ENCODE peak calls at places on chromosomes 3 and 15, in eight cellular contexts. One of them, this sample, is unnamed.

GRCh38 chr3:133464573-133464972 is 64.7 kb downstream of the BFSP2 start:
- DNase-seq in activated CD4-positive, alpha-beta T cell treated with anti-CD3 and anti-CD28 coated beads, Interleukin-2, amount 10 ng/mL, durations not matched to agents 7 days and 5 days: no peak
- DNase-seq in neural crest cell: no peak
- DNase-seq in heart left ventricle: no peak
- DNase-seq in GM12878: no peak
- DNase-seq in hypothalamus: no peak
- DNase-seq in H7: no peak
- DNase-seq in HEK293T: no peak
- DNase-seq in this sample: no peak

GRCh38 chr3:33115024-33115768 is 1.4 kb downstream of the CRTAP start:
- DNase-seq in activated CD4-positive, alpha-beta T cell treated with anti-CD3 and anti-CD28 coated beads, Interleukin-2, amount 10 ng/mL, durations not matched to agents 7 days and 5 days: no peak
- DNase-seq in neural crest cell: no peak
- DNase-seq in heart left ventricle: peak; percentile 63
- DNase-seq in GM12878: no peak
- DNase-seq in hypothalamus: peak; percentile 73
- DNase-seq in H7: no peak
- DNase-seq in HEK293T: peak; percentile 56
- DNase-seq in this sample: peak; percentile 28

GRCh38 chr3:28173831-28174230 is 67.6 kb upstream of the CMC1 start:
- DNase-seq in activated CD4-positive, alpha-beta T cell treated with anti-CD3 and anti-CD28 coated beads, Interleukin-2, amount 10 ng/mL, durations not matched to agents 7 days and 5 days: no peak
- DNase-seq in neural crest cell: no peak
- DNase-seq in heart left ventricle: no peak
- DNase-seq in GM12878: no peak
- DNase-seq in hypothalamus: no peak
- DNase-seq in H7: no peak
- DNase-seq in HEK293T: no peak
- DNase-seq in this sample: no peak

GRCh38 chr3:146781606-146782005 is 176.5 kb upstream of the PLSCR5 start:
- DNase-seq in activated CD4-positive, alpha-beta T cell treated with anti-CD3 and anti-CD28 coated beads, Interleukin-2, amount 10 ng/mL, durations not matched to agents 7 days and 5 days: no peak
- DNase-seq in neural crest cell: no peak
- DNase-seq in heart left ventricle: no peak
- DNase-seq in GM12878: no peak
- DNase-seq in hypothalamus: no peak
- DNase-seq in H7: no peak
- DNase-seq in HEK293T: no peak
- DNase-seq in this sample: no peak

GRCh38 chr3:15361494-15362214 is 29.3 kb upstream of the SH3BP5 start:
- DNase-seq in activated CD4-positive, alpha-beta T cell treated with anti-CD3 and anti-CD28 coated beads, Interleukin-2, amount 10 ng/mL, durations not matched to agents 7 days and 5 days: peak; percentile 31
- DNase-seq in neural crest cell: no peak
- DNase-seq in heart left ventricle: no peak
- DNase-seq in GM12878: peak; percentile 99
- DNase-seq in hypothalamus: no peak
- DNase-seq in H7: peak; percentile 33
- DNase-seq in HEK293T: no peak
- DNase-seq in this sample: no peak

GRCh38 chr15:45023659-45024320 is 795 bp downstream of the SORD start:
- DNase-seq in activated CD4-positive, alpha-beta T cell treated with anti-CD3 and anti-CD28 coated beads, Interleukin-2, amount 10 ng/mL, durations not matched to agents 7 days and 5 days: no peak
- DNase-seq in neural crest cell: no peak
- DNase-seq in heart left ventricle: no peak
- DNase-seq in GM12878: no peak
- DNase-seq in hypothalamus: no peak
- DNase-seq in H7: peak; percentile 19
- DNase-seq in HEK293T: no peak
- DNase-seq in this sample: no peak

GRCh38 chr3:114660124-114660523 is 366.3 kb downstream of the TIGIT start:
- DNase-seq in activated CD4-positive, alpha-beta T cell treated with anti-CD3 and anti-CD28 coated beads, Interleukin-2, amount 10 ng/mL, durations not matched to agents 7 days and 5 days: no peak
- DNase-seq in neural crest cell: no peak
- DNase-seq in heart left ventricle: peak; percentile 53
- DNase-seq in GM12878: no peak
- DNase-seq in hypothalamus: no peak
- DNase-seq in H7: no peak
- DNase-seq in HEK293T: no peak
- DNase-seq in this sample: no peak

GRCh38 chr3:129602730-129603560 is 3.5 kb downstream of the PLXND1 start:
- DNase-seq in activated CD4-positive, alpha-beta T cell treated with anti-CD3 and anti-CD28 coated beads, Interleukin-2, amount 10 ng/mL, durations not matched to agents 7 days and 5 days: no peak
- DNase-seq in neural crest cell: no peak
- DNase-seq in heart left ventricle: peak; percentile 84
- DNase-seq in GM12878: no peak
- DNase-seq in hypothalamus: no peak
- DNase-seq in H7: peak; percentile 79
- DNase-seq in HEK293T: no peak
- DNase-seq in this sample: no peak

GRCh38 chr3:16375891-16376290 is 110.9 kb downstream of the OXNAD1 start:
- DNase-seq in activated CD4-positive, alpha-beta T cell treated with anti-CD3 and anti-CD28 coated beads, Interleukin-2, amount 10 ng/mL, durations not matched to agents 7 days and 5 days: no peak
- DNase-seq in neural crest cell: no peak
- DNase-seq in heart left ventricle: no peak
- DNase-seq in GM12878: no peak
- DNase-seq in hypothalamus: no peak
- DNase-seq in H7: no peak
- DNase-seq in HEK293T: no peak
- DNase-seq in this sample: no peak

GRCh38 chr3:50256978-50257890 is 11.7 kb upstream of the SEMA3B start:
- DNase-seq in activated CD4-positive, alpha-beta T cell treated with anti-CD3 and anti-CD28 coated beads, Interleukin-2, amount 10 ng/mL, durations not matched to agents 7 days and 5 days: peak; percentile 51
- DNase-seq in neural crest cell: no peak
- DNase-seq in heart left ventricle: no peak
- DNase-seq in GM12878: no peak
- DNase-seq in hypothalamus: no peak
- DNase-seq in H7: peak; percentile 89
- DNase-seq in HEK293T: peak; percentile 51
- DNase-seq in this sample: no peak

GRCh38 chr15:55789066-55789660 is 46.2 kb upstream of the PRTG start:
- DNase-seq in activated CD4-positive, alpha-beta T cell treated with anti-CD3 and anti-CD28 coated beads, Interleukin-2, amount 10 ng/mL, durations not matched to agents 7 days and 5 days: peak; percentile 61
- DNase-seq in neural crest cell: no peak
- DNase-seq in heart left ventricle: no peak
- DNase-seq in GM12878: no peak
- DNase-seq in hypothalamus: no peak
- DNase-seq in H7: peak; percentile 78
- DNase-seq in HEK293T: peak; percentile 32
- DNase-seq in this sample: no peak

GRCh38 chr3:177106184-177106583 is 91.1 kb downstream of the TBL1XR1 start:
- DNase-seq in activated CD4-positive, alpha-beta T cell treated with anti-CD3 and anti-CD28 coated beads, Interleukin-2, amount 10 ng/mL, durations not matched to agents 7 days and 5 days: no peak
- DNase-seq in neural crest cell: no peak
- DNase-seq in heart left ventricle: no peak
- DNase-seq in GM12878: no peak
- DNase-seq in hypothalamus: no peak
- DNase-seq in H7: no peak
- DNase-seq in HEK293T: no peak
- DNase-seq in this sample: no peak

GRCh38 chr3:117074833-117075232 is 365.3 kb downstream of the TUSC7 start:
- DNase-seq in activated CD4-positive, alpha-beta T cell treated with anti-CD3 and anti-CD28 coated beads, Interleukin-2, amount 10 ng/mL, durations not matched to agents 7 days and 5 days: no peak
- DNase-seq in neural crest cell: no peak
- DNase-seq in heart left ventricle: no peak
- DNase-seq in GM12878: no peak
- DNase-seq in hypothalamus: peak; percentile 34
- DNase-seq in H7: no peak
- DNase-seq in HEK293T: no peak
- DNase-seq in this sample: no peak

GRCh38 chr15:66682865-66683264 is 19.2 kb upstream of the SMAD6 start:
- DNase-seq in activated CD4-positive, alpha-beta T cell treated with anti-CD3 and anti-CD28 coated beads, Interleukin-2, amount 10 ng/mL, durations not matched to agents 7 days and 5 days: no peak
- DNase-seq in neural crest cell: no peak
- DNase-seq in heart left ventricle: no peak
- DNase-seq in GM12878: no peak
- DNase-seq in hypothalamus: no peak
- DNase-seq in H7: no peak
- DNase-seq in HEK293T: no peak
- DNase-seq in this sample: no peak

GRCh38 chr15:96421211-96421610 is 90.7 kb downstream of the NR2F2 start:
- DNase-seq in activated CD4-positive, alpha-beta T cell treated with anti-CD3 and anti-CD28 coated beads, Interleukin-2, amount 10 ng/mL, durations not matched to agents 7 days and 5 days: no peak
- DNase-seq in neural crest cell: no peak
- DNase-seq in heart left ventricle: no peak
- DNase-seq in GM12878: no peak
- DNase-seq in hypothalamus: no peak
- DNase-seq in H7: no peak
- DNase-seq in HEK293T: no peak
- DNase-seq in this sample: no peak

GRCh38 chr3:29280675-29281264 is at the start of gene RBMS3:
- DNase-seq in activated CD4-positive, alpha-beta T cell treated with anti-CD3 and anti-CD28 coated beads, Interleukin-2, amount 10 ng/mL, durations not matched to agents 7 days and 5 days: peak; percentile 17
- DNase-seq in neural crest cell: peak; percentile 57
- DNase-seq in heart left ventricle: peak; percentile 90
- DNase-seq in GM12878: peak; percentile 45
- DNase-seq in hypothalamus: no peak
- DNase-seq in H7: peak; percentile 8
- DNase-seq in HEK293T: peak; percentile 68
- DNase-seq in this sample: peak; percentile 32

GRCh38 chr3:109336272-109336957 is 931 bp downstream of the DPPA4 start:
- DNase-seq in activated CD4-positive, alpha-beta T cell treated with anti-CD3 and anti-CD28 coated beads, Interleukin-2, amount 10 ng/mL, durations not matched to agents 7 days and 5 days: peak; percentile 31
- DNase-seq in neural crest cell: peak; percentile 37
- DNase-seq in heart left ventricle: no peak
- DNase-seq in GM12878: no peak
- DNase-seq in hypothalamus: no peak
- DNase-seq in H7: no peak
- DNase-seq in HEK293T: no peak
- DNase-seq in this sample: no peak

GRCh38 chr3:56192001-56192400 is 276.3 kb downstream of the ERC2 start:
- DNase-seq in activated CD4-positive, alpha-beta T cell treated with anti-CD3 and anti-CD28 coated beads, Interleukin-2, amount 10 ng/mL, durations not matched to agents 7 days and 5 days: no peak
- DNase-seq in neural crest cell: no peak
- DNase-seq in heart left ventricle: no peak
- DNase-seq in GM12878: no peak
- DNase-seq in hypothalamus: no peak
- DNase-seq in H7: no peak
- DNase-seq in HEK293T: no peak
- DNase-seq in this sample: no peak

GRCh38 chr3:157081681-157082210 is 78.2 kb downstream of the CCNL1 start:
- DNase-seq in activated CD4-positive, alpha-beta T cell treated with anti-CD3 and anti-CD28 coated beads, Interleukin-2, amount 10 ng/mL, durations not matched to agents 7 days and 5 days: peak; percentile 88
- DNase-seq in neural crest cell: peak; percentile 100
- DNase-seq in heart left ventricle: peak; percentile 86
- DNase-seq in GM12878: no peak
- DNase-seq in hypothalamus: no peak
- DNase-seq in H7: peak; percentile 87
- DNase-seq in HEK293T: peak; percentile 86
- DNase-seq in this sample: no peak

GRCh38 chr3:70882104-70882503 is 569.7 kb upstream of the MDFIC2 start:
- DNase-seq in activated CD4-positive, alpha-beta T cell treated with anti-CD3 and anti-CD28 coated beads, Interleukin-2, amount 10 ng/mL, durations not matched to agents 7 days and 5 days: no peak
- DNase-seq in neural crest cell: no peak
- DNase-seq in heart left ventricle: no peak
- DNase-seq in GM12878: no peak
- DNase-seq in hypothalamus: no peak
- DNase-seq in H7: no peak
- DNase-seq in HEK293T: no peak
- DNase-seq in this sample: no peak

GRCh38 chr15:66646308-66646707 is 55.7 kb upstream of the SMAD6 start:
- DNase-seq in activated CD4-positive, alpha-beta T cell treated with anti-CD3 and anti-CD28 coated beads, Interleukin-2, amount 10 ng/mL, durations not matched to agents 7 days and 5 days: no peak
- DNase-seq in neural crest cell: no peak
- DNase-seq in heart left ventricle: no peak
- DNase-seq in GM12878: no peak
- DNase-seq in hypothalamus: no peak
- DNase-seq in H7: peak; percentile 62
- DNase-seq in HEK293T: no peak
- DNase-seq in this sample: no peak

GRCh38 chr3:165939141-165939540 is 101.9 kb upstream of the BCHE start:
- DNase-seq in activated CD4-positive, alpha-beta T cell treated with anti-CD3 and anti-CD28 coated beads, Interleukin-2, amount 10 ng/mL, durations not matched to agents 7 days and 5 days: no peak
- DNase-seq in neural crest cell: no peak
- DNase-seq in heart left ventricle: no peak
- DNase-seq in GM12878: no peak
- DNase-seq in hypothalamus: no peak
- DNase-seq in H7: no peak
- DNase-seq in HEK293T: no peak
- DNase-seq in this sample: no peak

GRCh38 chr3:194003128-194004057 is 132.6 kb upstream of the HES1 start:
- DNase-seq in activated CD4-positive, alpha-beta T cell treated with anti-CD3 and anti-CD28 coated beads, Interleukin-2, amount 10 ng/mL, durations not matched to agents 7 days and 5 days: no peak
- DNase-seq in neural crest cell: peak; percentile 54
- DNase-seq in heart left ventricle: peak; percentile 92
- DNase-seq in GM12878: peak; percentile 11
- DNase-seq in hypothalamus: peak; percentile 4
- DNase-seq in H7: peak; percentile 79
- DNase-seq in HEK293T: peak; percentile 71
- DNase-seq in this sample: peak; percentile 10

GRCh38 chr3:42725454-42725853 is 22.9 kb upstream of the HHATL start:
- DNase-seq in activated CD4-positive, alpha-beta T cell treated with anti-CD3 and anti-CD28 coated beads, Interleukin-2, amount 10 ng/mL, durations not matched to agents 7 days and 5 days: no peak
- DNase-seq in neural crest cell: no peak
- DNase-seq in heart left ventricle: no peak
- DNase-seq in GM12878: no peak
- DNase-seq in hypothalamus: no peak
- DNase-seq in H7: peak; percentile 1
- DNase-seq in HEK293T: no peak
- DNase-seq in this sample: no peak

GRCh38 chr3:169668957-169669681 is 5.6 kb upstream of the MECOM start:
- DNase-seq in activated CD4-positive, alpha-beta T cell treated with anti-CD3 and anti-CD28 coated beads, Interleukin-2, amount 10 ng/mL, durations not matched to agents 7 days and 5 days: peak; percentile 47
- DNase-seq in neural crest cell: peak; percentile 66
- DNase-seq in heart left ventricle: peak; percentile 79
- DNase-seq in GM12878: no peak
- DNase-seq in hypothalamus: no peak
- DNase-seq in H7: peak; percentile 92
- DNase-seq in HEK293T: peak; percentile 84
- DNase-seq in this sample: peak; percentile 51

GRCh38 chr15:33860749-33861148 is 107.5 kb upstream of the CHRM5 start:
- DNase-seq in activated CD4-positive, alpha-beta T cell treated with anti-CD3 and anti-CD28 coated beads, Interleukin-2, amount 10 ng/mL, durations not matched to agents 7 days and 5 days: no peak
- DNase-seq in neural crest cell: no peak
- DNase-seq in heart left ventricle: no peak
- DNase-seq in GM12878: no peak
- DNase-seq in hypothalamus: no peak
- DNase-seq in H7: no peak
- DNase-seq in HEK293T: no peak
- DNase-seq in this sample: no peak

GRCh38 chr15:77104155-77104554 is 33.2 kb upstream of the TSPAN3 start:
- DNase-seq in activated CD4-positive, alpha-beta T cell treated with anti-CD3 and anti-CD28 coated beads, Interleukin-2, amount 10 ng/mL, durations not matched to agents 7 days and 5 days: no peak
- DNase-seq in neural crest cell: no peak
- DNase-seq in heart left ventricle: peak; percentile 44
- DNase-seq in GM12878: no peak
- DNase-seq in hypothalamus: no peak
- DNase-seq in H7: no peak
- DNase-seq in HEK293T: no peak
- DNase-seq in this sample: no peak

GRCh38 chr15:79834496-79834895 is 62.3 kb downstream of the MTHFS start:
- DNase-seq in activated CD4-positive, alpha-beta T cell treated with anti-CD3 and anti-CD28 coated beads, Interleukin-2, amount 10 ng/mL, durations not matched to agents 7 days and 5 days: no peak
- DNase-seq in neural crest cell: no peak
- DNase-seq in heart left ventricle: no peak
- DNase-seq in GM12878: no peak
- DNase-seq in hypothalamus: no peak
- DNase-seq in H7: no peak
- DNase-seq in HEK293T: no peak
- DNase-seq in this sample: no peak

GRCh38 chr15:42931702-42932486 is 11.3 kb upstream of the TTBK2 start:
- DNase-seq in activated CD4-positive, alpha-beta T cell treated with anti-CD3 and anti-CD28 coated beads, Interleukin-2, amount 10 ng/mL, durations not matched to agents 7 days and 5 days: no peak
- DNase-seq in neural crest cell: no peak
- DNase-seq in heart left ventricle: no peak
- DNase-seq in GM12878: no peak
- DNase-seq in hypothalamus: no peak
- DNase-seq in H7: no peak
- DNase-seq in HEK293T: no peak
- DNase-seq in this sample: no peak

GRCh38 chr3:136251511-136251910 is 1.4 kb downstream of the PCCB start:
- DNase-seq in activated CD4-positive, alpha-beta T cell treated with anti-CD3 and anti-CD28 coated beads, Interleukin-2, amount 10 ng/mL, durations not matched to agents 7 days and 5 days: no peak
- DNase-seq in neural crest cell: no peak
- DNase-seq in heart left ventricle: no peak
- DNase-seq in GM12878: no peak
- DNase-seq in hypothalamus: no peak
- DNase-seq in H7: no peak
- DNase-seq in HEK293T: no peak
- DNase-seq in this sample: no peak

GRCh38 chr3:29331830-29332637 is 51.2 kb downstream of the RBMS3 start:
- DNase-seq in activated CD4-positive, alpha-beta T cell treated with anti-CD3 and anti-CD28 coated beads, Interleukin-2, amount 10 ng/mL, durations not matched to agents 7 days and 5 days: no peak
- DNase-seq in neural crest cell: no peak
- DNase-seq in heart left ventricle: no peak
- DNase-seq in GM12878: no peak
- DNase-seq in hypothalamus: no peak
- DNase-seq in H7: no peak
- DNase-seq in HEK293T: no peak
- DNase-seq in this sample: no peak

GRCh38 chr3:179884136-179884535 is 152.6 kb downstream of the PEX5L start:
- DNase-seq in activated CD4-positive, alpha-beta T cell treated with anti-CD3 and anti-CD28 coated beads, Interleukin-2, amount 10 ng/mL, durations not matched to agents 7 days and 5 days: no peak
- DNase-seq in neural crest cell: no peak
- DNase-seq in heart left ventricle: no peak
- DNase-seq in GM12878: no peak
- DNase-seq in hypothalamus: no peak
- DNase-seq in H7: no peak
- DNase-seq in HEK293T: no peak
- DNase-seq in this sample: no peak